ENCODE peak calls at places on chromosome 2, in nine cellular contexts. L, E, Z, Q, M, P, W, C and V are unnamed samples. For H3K36me3, the result is how much of the 10 kb centered on the place peaks cover.

GRCh38 chr2:67954125-67954748 is 108.6 kb downstream of the C1D start:
- DNase-seq in L (peak), E (no peak), Z (peak), Q (no peak), M (peak), P (no peak), W (no peak), C (no peak), V (no peak)

GRCh38 chr2:4140284-4140962 is 437.0 kb downstream of the DCDC2C start:
- DNase-seq in L (no peak), E (no peak), Z (no peak), Q (no peak), M (no peak), P (no peak), W (no peak), C (peak), V (no peak)

GRCh38 chr2:204625135-204625534 is 79.9 kb downstream of the PARD3B start:
- DNase-seq in L (no peak), E (no peak), Z (peak), Q (no peak), M (no peak), P (peak), W (no peak), C (no peak), V (no peak)

GRCh38 chr2:203857656-203858055 is 9.9 kb upstream of the CTLA4 start:
- DNase-seq in L (no peak), E (no peak), Z (no peak), Q (no peak), M (no peak), P (no peak), W (no peak), C (no peak), V (no peak)

GRCh38 chr2:160912276-160912675 is 248.0 kb upstream of the TANK start:
- DNase-seq in L (no peak), E (no peak), Z (no peak), Q (no peak), M (no peak), P (no peak), W (no peak), C (no peak), V (no peak)

GRCh38 chr2:16169381-16169960 is 229.1 kb downstream of the MYCN start:
- DNase-seq in L (no peak), E (no peak), Z (no peak), Q (no peak), M (no peak), P (no peak), W (no peak), C (no peak), V (no peak)

GRCh38 chr2:232310189-232310588 is 68.4 kb upstream of the ALPP start:
- DNase-seq in L (no peak), E (no peak), Z (no peak), Q (no peak), M (no peak), P (no peak), W (no peak), C (no peak), V (no peak)

GRCh38 chr2:121529439-121530209 is 1.1 kb upstream of the RNU4ATAC start:
- DNase-seq in L (peak), E (no peak), Z (peak), Q (no peak), M (peak), P (peak), W (peak), C (no peak), V (peak)

GRCh38 chr2:160372585-160372984 is 121.0 kb downstream of the RBMS1 start:
- DNase-seq in L (no peak), E (no peak), Z (no peak), Q (no peak), M (no peak), P (no peak), W (peak), C (no peak), V (no peak)

GRCh38 chr2:176104338-176105077 is 2.6 kb upstream of the HOXD11 start:
- DNase-seq in L (no peak), E (no peak), Z (peak), Q (peak), M (no peak), P (no peak), W (no peak), C (peak), V (no peak)

GRCh38 chr2:176102309-176102866 is 2.8 kb downstream of the HOXD12 start:
- DNase-seq in L (no peak), E (no peak), Z (no peak), Q (no peak), M (no peak), P (no peak), W (no peak), C (no peak), V (no peak)

GRCh38 chr2:176101862-176102261 is 2.3 kb downstream of the HOXD12 start:
- DNase-seq in L (no peak), E (no peak), Z (peak), Q (no peak), M (no peak), P (no peak), W (no peak), C (no peak), V (no peak)

GRCh38 chr2:176105078-176105726 is 1.9 kb upstream of the HOXD11 start:
- DNase-seq in L (no peak), E (no peak), Z (peak), Q (peak), M (no peak), P (no peak), W (no peak), C (no peak), V (no peak)

DNA sequence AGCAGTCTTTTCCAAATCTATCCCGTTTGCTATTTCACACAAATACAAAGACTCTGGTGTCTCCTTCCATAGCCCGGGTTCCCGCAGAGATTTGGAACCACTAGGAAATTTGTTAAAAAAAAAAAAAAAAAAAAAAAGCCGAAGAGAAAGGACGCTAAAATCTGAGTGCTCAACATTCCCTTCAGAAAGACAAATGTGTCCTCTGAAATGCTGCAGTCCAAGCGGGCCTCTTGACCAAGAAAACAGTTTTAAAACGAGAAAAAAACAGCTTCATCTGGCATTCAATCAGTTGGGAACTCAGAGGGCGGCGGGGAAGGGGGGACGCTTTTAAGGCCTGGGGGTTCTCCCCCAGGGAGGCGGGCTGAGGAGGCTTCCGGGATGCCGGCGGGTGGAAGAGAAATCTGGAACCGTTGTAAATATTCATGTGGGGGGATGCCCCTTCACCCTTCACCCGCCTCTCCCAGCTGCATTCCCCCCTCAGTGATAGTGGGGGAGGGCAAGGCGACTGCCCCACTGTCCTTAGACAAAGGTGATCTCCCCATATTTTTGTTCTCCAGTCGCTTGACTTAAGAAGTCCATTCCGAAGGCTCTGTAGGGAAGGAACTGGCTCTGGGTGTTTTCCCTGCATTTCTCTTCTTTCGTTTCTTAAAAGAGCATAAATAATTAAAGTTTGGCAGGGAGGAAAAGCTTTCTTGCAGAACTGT is 3.3 kb upstream of the HOXD11 start:
- DNase-seq in L (no peak), E (no peak), Z (peak), Q (no peak), M (no peak), P (no peak), W (no peak), C (no peak), V (no peak)
- H3K4me3 ChIP-seq in L (no peak), E (no peak), Z (peak), Q (peak), M (no peak), P (no peak), W (no peak), C (no peak), V (no peak)

GRCh38 chr2:1663621-1664020 is 80.7 kb downstream of the PXDN start:
- DNase-seq in L (no peak), E (no peak), Z (no peak), Q (no peak), M (peak), P (no peak), W (no peak), C (no peak), V (no peak)
- H3K36me3 ChIP-seq in L (under half), E (half or more), Z (under half), Q (under half), M (half or more), P (under half), W (half or more), C (under half), V (half or more)

GRCh38 chr2:69012310-69013122 is 463 bp upstream of the ANTXR1 start:
- DNase-seq in L (peak), E (no peak), Z (peak), Q (peak), M (peak), P (peak), W (peak), C (peak), V (peak)
- TF ChIP-seq CTCF in L (peak), E (peak), Z (peak), Q (peak), M (no peak), P (peak), W (peak), C (peak), V (peak)

DNA sequence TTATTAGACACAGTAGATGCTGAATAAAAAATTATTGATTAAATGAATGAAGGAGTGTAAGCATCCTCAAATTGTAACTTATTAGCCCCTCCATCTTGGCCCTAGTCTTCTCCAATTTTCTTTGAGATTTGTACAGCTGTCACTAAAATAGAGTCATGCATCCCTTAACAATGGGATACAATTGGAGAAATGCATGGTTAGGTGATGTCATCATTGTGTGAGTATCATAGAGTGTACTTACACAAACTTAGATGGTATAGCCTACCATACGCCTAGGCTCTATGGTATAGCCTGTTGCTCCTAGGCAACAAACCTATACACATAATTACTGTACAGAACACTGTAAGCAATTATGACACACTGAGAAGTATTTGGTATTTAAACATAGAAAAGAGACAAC is 38.3 kb upstream of the ZNF385B start:
- DNase-seq in L (no peak), E (no peak), Z (no peak), Q (no peak), M (no peak), P (no peak), W (no peak), C (no peak), V (no peak)
- H3K4me3 ChIP-seq in L (no peak), E (no peak), Z (no peak), Q (no peak), M (no peak), P (no peak), W (no peak), C (no peak), V (no peak)

GRCh38 chr2:217868911-217869334 is 133.9 kb downstream of the TNS1 start:
- DNase-seq in L (no peak), E (no peak), Z (no peak), Q (peak), M (no peak), P (no peak), W (peak), C (no peak), V (no peak)
- H3K36me3 ChIP-seq in L (under half), E (half or more), Z (under half), Q (under half), M (half or more), P (under half), W (half or more), C (half or more), V (under half)

GRCh38 chr2:219009294-219009693 is 16.1 kb upstream of the CRYBA2 start:
- DNase-seq in L (no peak), E (no peak), Z (no peak), Q (no peak), M (no peak), P (no peak), W (no peak), C (no peak), V (no peak)

GRCh38 chr2:219010873-219011272 is 17.7 kb upstream of the CRYBA2 start:
- DNase-seq in L (no peak), E (no peak), Z (no peak), Q (no peak), M (no peak), P (no peak), W (no peak), C (no peak), V (no peak)

GRCh38 chr2:219010162-219010756 is 17.0 kb upstream of the CRYBA2 start:
- DNase-seq in L (no peak), E (no peak), Z (peak), Q (no peak), M (no peak), P (no peak), W (no peak), C (no peak), V (no peak)
- TF ChIP-seq CTCF in L (no peak), E (no peak), Z (peak), Q (no peak), M (no peak), P (no peak), W (peak), C (no peak), V (peak)

DNA sequence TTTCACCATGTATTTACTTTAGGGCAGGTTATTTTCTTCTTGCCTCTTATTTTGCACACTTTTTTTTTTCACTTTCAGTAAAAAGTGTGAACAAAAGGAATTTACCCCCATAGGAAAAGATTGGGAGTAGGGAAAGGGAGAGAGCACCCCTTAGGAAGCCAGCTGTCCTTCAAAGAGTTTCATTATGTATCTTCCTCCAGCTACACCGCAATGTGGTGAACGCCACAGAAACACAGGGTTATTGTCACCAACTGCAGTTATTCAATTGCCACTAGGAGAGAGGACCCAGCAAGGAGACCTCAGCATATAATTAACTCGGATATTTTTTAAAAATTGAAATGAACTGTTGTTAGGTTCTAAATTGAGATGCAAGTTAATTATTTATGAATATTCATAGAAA is 286.2 kb upstream of the VRK2 start:
- DNase-seq in L (no peak), E (no peak), Z (peak), Q (no peak), M (no peak), P (no peak), W (no peak), C (no peak), V (no peak)
- H3K4me3 ChIP-seq in L (no peak), E (no peak), Z (peak), Q (no peak), M (peak), P (peak), W (no peak), C (no peak), V (peak)

GRCh38 chr2:135944625-135945024 is 40.8 kb downstream of the DARS1 start:
- DNase-seq in L (no peak), E (no peak), Z (no peak), Q (no peak), M (no peak), P (no peak), W (no peak), C (no peak), V (no peak)
- H3K36me3 ChIP-seq in L (under half), E (under half), Z (under half), Q (under half), M (under half), P (under half), W (under half), C (under half), V (under half)

GRCh38 chr2:149388120-149388816 is 57.9 kb downstream of the LYPD6 start:
- DNase-seq in L (no peak), E (no peak), Z (peak), Q (no peak), M (no peak), P (no peak), W (no peak), C (no peak), V (no peak)

GRCh38 chr2:149394864-149395263 is 64.5 kb downstream of the LYPD6 start:
- DNase-seq in L (no peak), E (no peak), Z (no peak), Q (no peak), M (no peak), P (no peak), W (peak), C (no peak), V (no peak)

GRCh38 chr2:149389506-149390167 is 59.2 kb downstream of the LYPD6 start:
- DNase-seq in L (no peak), E (no peak), Z (peak), Q (no peak), M (no peak), P (no peak), W (no peak), C (no peak), V (no peak)

GRCh38 chr2:149393647-149394046 is 63.3 kb downstream of the LYPD6 start:
- DNase-seq in L (no peak), E (no peak), Z (no peak), Q (no peak), M (no peak), P (no peak), W (no peak), C (no peak), V (no peak)
- TF ChIP-seq CTCF in L (no peak), E (no peak), Z (no peak), Q (no peak), M (no peak), P (no peak), W (no peak), C (no peak), V (no peak)

DNA sequence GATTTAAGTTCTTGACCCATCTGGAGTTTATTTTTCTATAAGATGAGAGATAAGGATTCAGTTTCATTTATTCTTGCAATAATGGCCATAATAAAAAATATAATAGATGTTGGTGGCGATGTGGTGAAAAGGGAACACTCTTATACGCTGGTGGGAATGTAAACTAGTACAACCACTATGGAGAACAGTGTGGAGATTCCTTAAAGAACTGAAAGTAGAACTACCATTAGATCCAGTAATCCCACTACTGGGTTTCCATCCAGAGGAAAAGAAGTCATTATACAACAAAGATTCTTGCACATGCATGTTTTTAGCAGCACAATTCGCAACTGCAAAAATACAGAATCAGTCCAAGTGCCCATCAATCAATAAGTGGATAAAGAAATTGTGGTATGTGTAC is 1040.5 kb upstream of the GYPC start:
- DNase-seq in L (no peak), E (no peak), Z (no peak), Q (no peak), M (no peak), P (no peak), W (no peak), C (no peak), V (no peak)
- H3K4me3 ChIP-seq in L (no peak), E (no peak), Z (no peak), Q (no peak), M (no peak), P (no peak), W (no peak), C (no peak), V (no peak)